ENCODE peak calls at places on chromosomes 13 and 19, in five cellular contexts. One of them, this sample, is unnamed.

GRCh38 chr13:44876782-44877324 is 112.4 kb downstream of the NUFIP1 start:
- DNase-seq in glutamatergic neuron: peak
- DNase-seq in tibial nerve: no peak
- DNase-seq in AG10803: no peak
- DNase-seq in AG09309: no peak
- DNase-seq in this sample: no peak

GRCh38 chr13:110179116-110179857 is 127.7 kb downstream of the COL4A1 start:
- DNase-seq in AG10803: no peak
- DNase-seq in AG09309: no peak
- DNase-seq in tibial nerve: no peak
- DNase-seq in glutamatergic neuron: no peak
- DNase-seq in this sample: no peak

GRCh38 chr13:30038884-30039283 is 188.5 kb upstream of the UBL3 start:
- DNase-seq in tibial nerve: no peak
- DNase-seq in AG09309: peak
- DNase-seq in glutamatergic neuron: no peak
- DNase-seq in AG10803: peak
- DNase-seq in this sample: no peak

GRCh38 chr13:25415196-25415595 is 43.4 kb downstream of the ATP8A2 start:
- DNase-seq in AG09309: no peak
- DNase-seq in glutamatergic neuron: no peak
- DNase-seq in tibial nerve: no peak
- DNase-seq in AG10803: no peak
- DNase-seq in this sample: no peak

GRCh38 chr13:35378939-35379338 is 97.5 kb downstream of the MAB21L1 start:
- DNase-seq in AG10803: no peak
- DNase-seq in AG09309: no peak
- DNase-seq in tibial nerve: no peak
- DNase-seq in glutamatergic neuron: no peak
- DNase-seq in this sample: no peak

GRCh38 chr19:55179570-55180484 is at the start of gene SYT5:
- DNase-seq in AG10803: no peak
- DNase-seq in tibial nerve: no peak
- DNase-seq in glutamatergic neuron: peak
- DNase-seq in AG09309: no peak
- DNase-seq in this sample: peak

GRCh38 chr13:42017264-42017663 is 31.2 kb upstream of the DGKH start:
- DNase-seq in tibial nerve: no peak
- DNase-seq in AG09309: no peak
- DNase-seq in AG10803: no peak
- DNase-seq in glutamatergic neuron: no peak
- DNase-seq in this sample: no peak

GRCh38 chr19:55319786-55320185 is 5.4 kb downstream of the TMEM150B start:
- DNase-seq in AG09309: no peak
- DNase-seq in AG10803: peak
- DNase-seq in tibial nerve: no peak
- DNase-seq in glutamatergic neuron: peak
- DNase-seq in this sample: no peak

GRCh38 chr13:113977976-113978375 is 4.1 kb upstream of the C13orf46 start:
- DNase-seq in glutamatergic neuron: no peak
- DNase-seq in tibial nerve: no peak
- DNase-seq in AG10803: no peak
- DNase-seq in AG09309: no peak
- DNase-seq in this sample: no peak

GRCh38 chr13:30576528-30576927 is 41.2 kb upstream of the USPL1 start:
- DNase-seq in AG09309: no peak
- DNase-seq in glutamatergic neuron: no peak
- DNase-seq in tibial nerve: no peak
- DNase-seq in AG10803: no peak
- DNase-seq in this sample: no peak

GRCh38 chr13:58946274-58946673 is 1217.5 kb downstream of the DIAPH3 start:
- DNase-seq in AG09309: no peak
- DNase-seq in AG10803: no peak
- DNase-seq in tibial nerve: no peak
- DNase-seq in glutamatergic neuron: no peak
- DNase-seq in this sample: no peak

GRCh38 chr13:77118134-77118533 is 91.2 kb upstream of the FBXL3 start:
- DNase-seq in AG10803: no peak
- DNase-seq in tibial nerve: no peak
- DNase-seq in glutamatergic neuron: no peak
- DNase-seq in AG09309: no peak
- DNase-seq in this sample: no peak

GRCh38 chr13:109517516-109517915 is 268.9 kb downstream of the IRS2 start:
- DNase-seq in glutamatergic neuron: no peak
- DNase-seq in AG10803: peak
- DNase-seq in tibial nerve: no peak
- DNase-seq in AG09309: no peak
- DNase-seq in this sample: no peak

GRCh38 chr19:54418030-54418929 is 3.0 kb downstream of the TTYH1 start:
- DNase-seq in AG09309: no peak
- DNase-seq in glutamatergic neuron: no peak
- DNase-seq in tibial nerve: no peak
- DNase-seq in AG10803: peak
- DNase-seq in this sample: peak

GRCh38 chr13:101115762-101116161 is 300.5 kb downstream of the NALCN start:
- DNase-seq in tibial nerve: no peak
- DNase-seq in glutamatergic neuron: no peak
- DNase-seq in AG09309: no peak
- DNase-seq in AG10803: peak
- DNase-seq in this sample: no peak

GRCh38 chr13:76009491-76009890 is 373.4 kb downstream of the LMO7 start:
- DNase-seq in tibial nerve: no peak
- DNase-seq in AG09309: no peak
- DNase-seq in AG10803: no peak
- DNase-seq in glutamatergic neuron: no peak
- DNase-seq in this sample: no peak

GRCh38 chr13:99892189-99892588 is 79.4 kb downstream of the ZIC5 start:
- DNase-seq in AG10803: no peak
- DNase-seq in AG09309: no peak
- DNase-seq in glutamatergic neuron: no peak
- DNase-seq in tibial nerve: no peak
- DNase-seq in this sample: no peak

GRCh38 chr13:112791662-112792440 is 102.0 kb downstream of the ATP11A start:
- DNase-seq in AG10803: no peak
- DNase-seq in glutamatergic neuron: no peak
- DNase-seq in tibial nerve: no peak
- DNase-seq in AG09309: no peak
- DNase-seq in this sample: no peak

GRCh38 chr13:43397110-43397509 is 373.7 kb downstream of the DNAJC15 start:
- DNase-seq in AG10803: peak
- DNase-seq in glutamatergic neuron: no peak
- DNase-seq in AG09309: no peak
- DNase-seq in tibial nerve: no peak
- DNase-seq in this sample: no peak

GRCh38 chr19:5539431-5539833 is 28.3 kb downstream of the TINCR start:
- DNase-seq in glutamatergic neuron: peak
- DNase-seq in tibial nerve: no peak
- DNase-seq in AG10803: no peak
- DNase-seq in AG09309: no peak
- DNase-seq in this sample: no peak

GRCh38 chr13:73722120-73722519 is 412.1 kb downstream of the KLF12 start:
- DNase-seq in AG09309: peak
- DNase-seq in AG10803: peak
- DNase-seq in tibial nerve: no peak
- DNase-seq in glutamatergic neuron: no peak
- DNase-seq in this sample: no peak

GRCh38 chr13:109715902-109716301 is 70.5 kb downstream of the IRS2 start:
- DNase-seq in glutamatergic neuron: no peak
- DNase-seq in AG09309: peak
- DNase-seq in AG10803: peak
- DNase-seq in tibial nerve: peak
- DNase-seq in this sample: no peak

GRCh38 chr19:10295305-10295846 is 5.6 kb downstream of the ICAM5 start:
- DNase-seq in AG09309: no peak
- DNase-seq in glutamatergic neuron: peak
- DNase-seq in tibial nerve: no peak
- DNase-seq in AG10803: no peak
- DNase-seq in this sample: peak

GRCh38 chr13:34546841-34547240 is 395.2 kb upstream of the NBEA start:
- DNase-seq in AG09309: no peak
- DNase-seq in AG10803: no peak
- DNase-seq in tibial nerve: no peak
- DNase-seq in glutamatergic neuron: no peak
- DNase-seq in this sample: no peak

GRCh38 chr19:40612831-40613668 is 11.9 kb downstream of the LTBP4 start:
- DNase-seq in AG09309: no peak
- DNase-seq in AG10803: no peak
- DNase-seq in tibial nerve: peak
- DNase-seq in glutamatergic neuron: peak
- DNase-seq in this sample: peak

GRCh38 chr19:55935206-55935605 is 3.1 kb upstream of the NLRP13 start:
- DNase-seq in AG10803: no peak
- DNase-seq in tibial nerve: no peak
- DNase-seq in glutamatergic neuron: no peak
- DNase-seq in AG09309: no peak
- DNase-seq in this sample: no peak

GRCh38 chr19:13033244-13033643 is 38.0 kb downstream of the NFIX start:
- DNase-seq in AG09309: no peak
- DNase-seq in tibial nerve: no peak
- DNase-seq in AG10803: peak
- DNase-seq in glutamatergic neuron: no peak
- DNase-seq in this sample: no peak
- TF ChIP-seq CTCF in AG09309: peak
- TF ChIP-seq CTCF in tibial nerve: peak
- TF ChIP-seq CTCF in AG10803: peak
- TF ChIP-seq CTCF in glutamatergic neuron: no peak
- TF ChIP-seq CTCF in this sample: no peak

GRCh38 chr13:46343279-46343949 is 43.6 kb downstream of the RUBCNL start:
- DNase-seq in AG09309: no peak
- DNase-seq in AG10803: no peak
- DNase-seq in glutamatergic neuron: no peak
- DNase-seq in tibial nerve: no peak
- DNase-seq in this sample: no peak

GRCh38 chr13:46341112-46341711 is 45.8 kb downstream of the RUBCNL start:
- DNase-seq in AG09309: no peak
- DNase-seq in glutamatergic neuron: no peak
- DNase-seq in tibial nerve: no peak
- DNase-seq in AG10803: peak
- DNase-seq in this sample: no peak

GRCh38 chr13:46340631-46341111 is 46.4 kb downstream of the RUBCNL start:
- DNase-seq in AG09309: no peak
- DNase-seq in glutamatergic neuron: no peak
- DNase-seq in tibial nerve: no peak
- DNase-seq in AG10803: no peak
- DNase-seq in this sample: no peak

GRCh38 chr13:46345400-46345799 is 41.7 kb downstream of the RUBCNL start:
- DNase-seq in tibial nerve: peak
- DNase-seq in AG09309: no peak
- DNase-seq in AG10803: no peak
- DNase-seq in glutamatergic neuron: no peak
- DNase-seq in this sample: no peak

DNA sequence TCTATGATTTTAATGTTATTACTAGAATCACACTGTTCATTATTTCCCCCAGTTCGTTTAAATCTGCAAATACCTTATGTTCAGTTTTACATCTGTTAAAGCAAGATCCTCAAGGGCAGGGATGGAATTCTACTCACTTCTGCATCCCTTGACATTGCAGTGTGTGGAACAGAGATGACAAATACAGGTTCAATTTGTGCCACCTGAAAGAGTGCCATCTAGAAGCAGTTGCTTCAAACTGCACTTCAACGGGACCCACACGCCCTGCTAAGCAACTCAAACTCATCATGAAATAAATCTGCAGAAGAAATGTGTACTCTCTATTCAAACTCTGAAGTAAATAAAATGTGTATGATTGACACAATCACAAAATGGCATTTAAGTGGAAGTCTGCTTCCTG is 44.5 kb downstream of the RUBCNL start:
- DNase-seq in glutamatergic neuron: no peak
- DNase-seq in AG09309: no peak
- DNase-seq in AG10803: no peak
- DNase-seq in tibial nerve: no peak
- DNase-seq in this sample: no peak
- TF ChIP-seq CTCF in glutamatergic neuron: no peak
- TF ChIP-seq CTCF in AG09309: no peak
- TF ChIP-seq CTCF in AG10803: no peak
- TF ChIP-seq CTCF in tibial nerve: no peak
- TF ChIP-seq CTCF in this sample: no peak

DNA sequence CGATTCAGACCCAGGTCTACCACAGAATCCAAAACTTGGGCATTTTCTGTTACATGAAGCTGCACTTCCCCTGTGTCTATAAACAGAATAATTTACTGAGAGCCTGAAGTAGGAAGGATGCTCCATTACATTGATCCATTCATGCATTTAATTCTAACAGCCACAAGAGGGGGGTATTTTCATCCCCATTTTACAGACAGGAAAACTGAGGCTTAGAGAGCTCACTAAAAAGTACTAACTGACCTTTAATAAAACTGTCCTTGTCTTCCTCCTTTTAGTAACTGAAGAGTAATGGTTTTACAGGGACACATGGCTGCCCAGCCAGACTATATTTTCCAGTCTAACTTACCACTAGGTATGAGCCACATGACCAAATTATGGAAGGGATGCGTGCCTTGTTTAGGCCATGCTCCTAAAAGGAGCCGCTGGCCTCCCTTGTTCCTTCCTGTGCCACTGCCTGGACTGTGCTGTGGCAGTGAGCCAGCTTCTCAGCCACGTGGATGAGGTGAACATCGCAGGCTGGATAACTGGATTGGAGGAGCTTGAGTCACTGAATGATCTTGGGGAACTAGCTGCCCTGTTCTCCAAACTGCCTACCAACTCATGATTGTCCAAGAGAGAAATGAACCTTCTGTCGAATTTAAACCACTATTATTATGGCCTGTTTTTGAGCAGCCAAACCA is 108.3 kb downstream of the DOCK9 start:
- DNase-seq in tibial nerve: no peak
- DNase-seq in glutamatergic neuron: no peak
- DNase-seq in AG09309: no peak
- DNase-seq in AG10803: no peak
- DNase-seq in this sample: no peak
- TF ChIP-seq CTCF in tibial nerve: no peak
- TF ChIP-seq CTCF in glutamatergic neuron: peak
- TF ChIP-seq CTCF in AG09309: peak
- TF ChIP-seq CTCF in AG10803: peak
- TF ChIP-seq CTCF in this sample: peak

GRCh38 chr13:50866817-50867640 is 23.5 kb upstream of the DLEU7 start:
- DNase-seq in AG10803: peak
- DNase-seq in tibial nerve: no peak
- DNase-seq in glutamatergic neuron: no peak
- DNase-seq in AG09309: peak
- DNase-seq in this sample: no peak

GRCh38 chr13:50867641-50867952 is 24.1 kb upstream of the DLEU7 start:
- DNase-seq in glutamatergic neuron: no peak
- DNase-seq in AG10803: no peak
- DNase-seq in tibial nerve: no peak
- DNase-seq in AG09309: no peak
- DNase-seq in this sample: no peak

GRCh38 chr13:50873481-50873880 is 30.0 kb upstream of the DLEU7 start:
- DNase-seq in AG10803: no peak
- DNase-seq in AG09309: no peak
- DNase-seq in tibial nerve: no peak
- DNase-seq in glutamatergic neuron: no peak
- DNase-seq in this sample: no peak

DNA sequence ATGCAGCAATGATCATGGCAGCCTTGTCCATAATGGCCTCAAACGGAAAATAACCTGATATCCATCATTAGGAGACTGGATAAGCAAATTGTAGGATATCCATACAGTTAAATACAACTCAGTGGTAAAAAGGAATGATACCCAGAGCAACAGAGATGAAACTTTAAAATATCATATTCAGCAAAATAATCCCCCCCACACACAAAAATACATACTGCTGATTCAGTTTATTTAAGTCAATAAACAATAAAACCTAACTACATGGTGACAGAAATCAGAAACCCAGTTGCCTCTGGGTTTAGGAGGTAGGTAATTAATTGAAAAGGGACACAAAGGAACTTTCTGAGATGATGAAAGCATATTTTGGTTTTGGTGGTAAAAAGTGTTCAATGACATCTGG is 27.9 kb upstream of the DLEU7 start:
- DNase-seq in AG10803: no peak
- DNase-seq in AG09309: no peak
- DNase-seq in tibial nerve: no peak
- DNase-seq in glutamatergic neuron: no peak
- DNase-seq in this sample: no peak
- TF ChIP-seq CTCF in AG10803: no peak
- TF ChIP-seq CTCF in AG09309: no peak
- TF ChIP-seq CTCF in tibial nerve: no peak
- TF ChIP-seq CTCF in glutamatergic neuron: no peak
- TF ChIP-seq CTCF in this sample: no peak

This sample was measured in natural killer cell.